ENCODE peak calls at places on chromosomes 12 and 14, in ten cellular contexts. One of them, this sample, is unnamed.

GRCh38 chr14:61472025-61472672 is 150.8 kb downstream of the PRKCH start:
- DNase-seq in NCI-H524 treated with DMSO at 0.1 percent for 48 hours: peak
- DNase-seq in retina: peak
- DNase-seq in AG08395: peak
- DNase-seq in right lobe of liver: no peak
- DNase-seq in T47D: peak
- DNase-seq in anterior cingulate cortex: no peak
- DNase-seq in A549: peak
- DNase-seq in mammary epithelial cell: peak
- DNase-seq in GF-D8: no peak
- DNase-seq in this sample: no peak

GRCh38 chr12:29350080-29350479 is 30.9 kb downstream of the ERGIC2 start:
- DNase-seq in NCI-H524 treated with DMSO at 0.1 percent for 48 hours: no peak
- DNase-seq in retina: no peak
- DNase-seq in AG08395: peak
- DNase-seq in right lobe of liver: no peak
- DNase-seq in T47D: peak
- DNase-seq in anterior cingulate cortex: no peak
- DNase-seq in A549: peak
- DNase-seq in mammary epithelial cell: peak
- DNase-seq in GF-D8: no peak
- DNase-seq in this sample: no peak

GRCh38 chr12:65152012-65152411 is 17.4 kb upstream of the LEMD3 start:
- DNase-seq in NCI-H524 treated with DMSO at 0.1 percent for 48 hours: no peak
- DNase-seq in retina: no peak
- DNase-seq in AG08395: no peak
- DNase-seq in right lobe of liver: no peak
- DNase-seq in T47D: no peak
- DNase-seq in anterior cingulate cortex: no peak
- DNase-seq in A549: no peak
- DNase-seq in mammary epithelial cell: peak
- DNase-seq in GF-D8: no peak
- DNase-seq in this sample: no peak

GRCh38 chr12:67546718-67547117 is 101.8 kb upstream of the DYRK2 start:
- DNase-seq in NCI-H524 treated with DMSO at 0.1 percent for 48 hours: no peak
- DNase-seq in retina: no peak
- DNase-seq in AG08395: no peak
- DNase-seq in right lobe of liver: no peak
- DNase-seq in T47D: no peak
- DNase-seq in anterior cingulate cortex: no peak
- DNase-seq in A549: no peak
- DNase-seq in mammary epithelial cell: no peak
- DNase-seq in GF-D8: no peak
- DNase-seq in this sample: no peak

GRCh38 chr12:96274331-96274730 is 80.2 kb downstream of the ELK3 start:
- DNase-seq in NCI-H524 treated with DMSO at 0.1 percent for 48 hours: no peak
- DNase-seq in retina: no peak
- DNase-seq in AG08395: peak
- DNase-seq in right lobe of liver: no peak
- DNase-seq in T47D: no peak
- DNase-seq in anterior cingulate cortex: no peak
- DNase-seq in A549: no peak
- DNase-seq in mammary epithelial cell: peak
- DNase-seq in GF-D8: no peak
- DNase-seq in this sample: no peak

GRCh38 chr12:685388-685787 is 22.1 kb upstream of the NINJ2 start:
- DNase-seq in NCI-H524 treated with DMSO at 0.1 percent for 48 hours: no peak
- DNase-seq in retina: no peak
- DNase-seq in AG08395: no peak
- DNase-seq in right lobe of liver: no peak
- DNase-seq in T47D: no peak
- DNase-seq in anterior cingulate cortex: no peak
- DNase-seq in A549: peak
- DNase-seq in mammary epithelial cell: peak
- DNase-seq in GF-D8: no peak
- DNase-seq in this sample: no peak

GRCh38 chr12:64903738-64904137 is 79.3 kb downstream of the TBC1D30 start:
- DNase-seq in NCI-H524 treated with DMSO at 0.1 percent for 48 hours: no peak
- DNase-seq in retina: no peak
- DNase-seq in AG08395: no peak
- DNase-seq in right lobe of liver: no peak
- DNase-seq in T47D: no peak
- DNase-seq in anterior cingulate cortex: no peak
- DNase-seq in A549: no peak
- DNase-seq in mammary epithelial cell: no peak
- DNase-seq in GF-D8: no peak
- DNase-seq in this sample: no peak

GRCh38 chr12:15599266-15600037 is 189.7 kb downstream of the EPS8 start:
- DNase-seq in NCI-H524 treated with DMSO at 0.1 percent for 48 hours: no peak
- DNase-seq in retina: no peak
- DNase-seq in AG08395: peak
- DNase-seq in right lobe of liver: no peak
- DNase-seq in T47D: no peak
- DNase-seq in anterior cingulate cortex: no peak
- DNase-seq in A549: peak
- DNase-seq in mammary epithelial cell: peak
- DNase-seq in GF-D8: no peak
- DNase-seq in this sample: no peak

GRCh38 chr12:28457785-28458184 is 267.5 kb downstream of the CCDC91 start:
- DNase-seq in NCI-H524 treated with DMSO at 0.1 percent for 48 hours: no peak
- DNase-seq in retina: no peak
- DNase-seq in AG08395: no peak
- DNase-seq in right lobe of liver: no peak
- DNase-seq in T47D: no peak
- DNase-seq in anterior cingulate cortex: no peak
- DNase-seq in A549: no peak
- DNase-seq in mammary epithelial cell: no peak
- DNase-seq in GF-D8: peak
- DNase-seq in this sample: no peak

GRCh38 chr14:35861204-35861868 is 35.2 kb downstream of the BRMS1L start:
- DNase-seq in NCI-H524 treated with DMSO at 0.1 percent for 48 hours: no peak
- DNase-seq in retina: no peak
- DNase-seq in AG08395: no peak
- DNase-seq in right lobe of liver: no peak
- DNase-seq in T47D: no peak
- DNase-seq in anterior cingulate cortex: no peak
- DNase-seq in A549: no peak
- DNase-seq in mammary epithelial cell: no peak
- DNase-seq in GF-D8: no peak
- DNase-seq in this sample: no peak

GRCh38 chr12:40946612-40947194 is 241.4 kb upstream of the PDZRN4 start:
- DNase-seq in NCI-H524 treated with DMSO at 0.1 percent for 48 hours: no peak
- DNase-seq in retina: no peak
- DNase-seq in AG08395: peak
- DNase-seq in right lobe of liver: no peak
- DNase-seq in T47D: peak
- DNase-seq in anterior cingulate cortex: peak
- DNase-seq in A549: peak
- DNase-seq in mammary epithelial cell: no peak
- DNase-seq in GF-D8: peak
- DNase-seq in this sample: peak

GRCh38 chr12:123892180-123892559 is 80.5 kb downstream of the CCDC92 start:
- DNase-seq in NCI-H524 treated with DMSO at 0.1 percent for 48 hours: no peak
- DNase-seq in retina: no peak
- DNase-seq in AG08395: no peak
- DNase-seq in right lobe of liver: no peak
- DNase-seq in T47D: no peak
- DNase-seq in anterior cingulate cortex: no peak
- DNase-seq in A549: no peak
- DNase-seq in mammary epithelial cell: no peak
- DNase-seq in GF-D8: no peak
- DNase-seq in this sample: no peak

GRCh38 chr12:31444801-31445200 is 118.9 kb upstream of the SINHCAF start:
- DNase-seq in NCI-H524 treated with DMSO at 0.1 percent for 48 hours: no peak
- DNase-seq in retina: no peak
- DNase-seq in AG08395: no peak
- DNase-seq in right lobe of liver: no peak
- DNase-seq in T47D: no peak
- DNase-seq in anterior cingulate cortex: no peak
- DNase-seq in A549: no peak
- DNase-seq in mammary epithelial cell: no peak
- DNase-seq in GF-D8: no peak
- DNase-seq in this sample: no peak

GRCh38 chr12:1273051-1273450 is 282.0 kb downstream of the ERC1 start:
- DNase-seq in NCI-H524 treated with DMSO at 0.1 percent for 48 hours: no peak
- DNase-seq in retina: no peak
- DNase-seq in AG08395: no peak
- DNase-seq in right lobe of liver: no peak
- DNase-seq in T47D: no peak
- DNase-seq in anterior cingulate cortex: no peak
- DNase-seq in A549: no peak
- DNase-seq in mammary epithelial cell: no peak
- DNase-seq in GF-D8: no peak
- DNase-seq in this sample: no peak

GRCh38 chr12:111758120-111758561 is 8.6 kb upstream of the ALDH2 start:
- DNase-seq in NCI-H524 treated with DMSO at 0.1 percent for 48 hours: no peak
- DNase-seq in retina: no peak
- DNase-seq in AG08395: no peak
- DNase-seq in right lobe of liver: no peak
- DNase-seq in T47D: peak
- DNase-seq in anterior cingulate cortex: no peak
- DNase-seq in A549: no peak
- DNase-seq in mammary epithelial cell: peak
- DNase-seq in GF-D8: peak
- DNase-seq in this sample: no peak

GRCh38 chr12:117091758-117092510 is 7.3 kb downstream of the TESC start:
- DNase-seq in NCI-H524 treated with DMSO at 0.1 percent for 48 hours: peak
- DNase-seq in retina: no peak
- DNase-seq in AG08395: no peak
- DNase-seq in right lobe of liver: no peak
- DNase-seq in T47D: no peak
- DNase-seq in anterior cingulate cortex: no peak
- DNase-seq in A549: no peak
- DNase-seq in mammary epithelial cell: no peak
- DNase-seq in GF-D8: no peak
- DNase-seq in this sample: no peak

GRCh38 chr12:120012067-120012621 is 23.1 kb downstream of the BICDL1 start:
- DNase-seq in NCI-H524 treated with DMSO at 0.1 percent for 48 hours: no peak
- DNase-seq in retina: peak
- DNase-seq in AG08395: no peak
- DNase-seq in right lobe of liver: no peak
- DNase-seq in T47D: no peak
- DNase-seq in anterior cingulate cortex: peak
- DNase-seq in A549: peak
- DNase-seq in mammary epithelial cell: peak
- DNase-seq in GF-D8: no peak
- DNase-seq in this sample: no peak

GRCh38 chr12:67456281-67456918 is 187.2 kb downstream of the CAND1 start:
- DNase-seq in NCI-H524 treated with DMSO at 0.1 percent for 48 hours: no peak
- DNase-seq in retina: peak
- DNase-seq in AG08395: peak
- DNase-seq in right lobe of liver: no peak
- DNase-seq in T47D: no peak
- DNase-seq in anterior cingulate cortex: peak
- DNase-seq in A549: no peak
- DNase-seq in mammary epithelial cell: peak
- DNase-seq in GF-D8: no peak
- DNase-seq in this sample: no peak

GRCh38 chr14:61644834-61645233 is 50.5 kb upstream of the HIF1A start:
- DNase-seq in NCI-H524 treated with DMSO at 0.1 percent for 48 hours: peak
- DNase-seq in retina: no peak
- DNase-seq in AG08395: no peak
- DNase-seq in right lobe of liver: no peak
- DNase-seq in T47D: peak
- DNase-seq in anterior cingulate cortex: no peak
- DNase-seq in A549: no peak
- DNase-seq in mammary epithelial cell: no peak
- DNase-seq in GF-D8: no peak
- DNase-seq in this sample: no peak

GRCh38 chr12:113700943-113701342 is 229.3 kb upstream of the LHX5 start:
- DNase-seq in NCI-H524 treated with DMSO at 0.1 percent for 48 hours: no peak
- DNase-seq in retina: no peak
- DNase-seq in AG08395: peak
- DNase-seq in right lobe of liver: no peak
- DNase-seq in T47D: no peak
- DNase-seq in anterior cingulate cortex: no peak
- DNase-seq in A549: peak
- DNase-seq in mammary epithelial cell: peak
- DNase-seq in GF-D8: no peak
- DNase-seq in this sample: no peak

GRCh38 chr12:92551853-92552397 is 150.9 kb upstream of the PLEKHG7 start:
- DNase-seq in NCI-H524 treated with DMSO at 0.1 percent for 48 hours: no peak
- DNase-seq in retina: no peak
- DNase-seq in AG08395: peak
- DNase-seq in right lobe of liver: no peak
- DNase-seq in T47D: no peak
- DNase-seq in anterior cingulate cortex: no peak
- DNase-seq in A549: peak
- DNase-seq in mammary epithelial cell: peak
- DNase-seq in GF-D8: no peak
- DNase-seq in this sample: no peak

GRCh38 chr12:93886533-93887511 is 209.6 kb downstream of the CRADD start:
- DNase-seq in NCI-H524 treated with DMSO at 0.1 percent for 48 hours: no peak
- DNase-seq in retina: no peak
- DNase-seq in AG08395: peak
- DNase-seq in right lobe of liver: no peak
- DNase-seq in T47D: no peak
- DNase-seq in anterior cingulate cortex: no peak
- DNase-seq in A549: no peak
- DNase-seq in mammary epithelial cell: no peak
- DNase-seq in GF-D8: no peak
- DNase-seq in this sample: no peak

GRCh38 chr14:89652352-89652751 is 235.3 kb upstream of the FOXN3 start:
- DNase-seq in NCI-H524 treated with DMSO at 0.1 percent for 48 hours: no peak
- DNase-seq in retina: no peak
- DNase-seq in AG08395: no peak
- DNase-seq in right lobe of liver: no peak
- DNase-seq in T47D: no peak
- DNase-seq in anterior cingulate cortex: no peak
- DNase-seq in A549: no peak
- DNase-seq in mammary epithelial cell: no peak
- DNase-seq in GF-D8: no peak
- DNase-seq in this sample: no peak

GRCh38 chr14:89422181-89422951 is 5.3 kb upstream of the FOXN3 start:
- DNase-seq in NCI-H524 treated with DMSO at 0.1 percent for 48 hours: no peak
- DNase-seq in retina: no peak
- DNase-seq in AG08395: no peak
- DNase-seq in right lobe of liver: no peak
- DNase-seq in T47D: peak
- DNase-seq in anterior cingulate cortex: no peak
- DNase-seq in A549: no peak
- DNase-seq in mammary epithelial cell: no peak
- DNase-seq in GF-D8: no peak
- DNase-seq in this sample: no peak

This sample was measured in HuH-7.